ENCODE peak calls at places on chromosomes 3 and 15, in six cellular contexts. N is K562, M is GM12865, O is cardiac muscle cell, Z is astrocyte, U is AG09319. J is an unnamed sample.

GRCh38 chr15:67110958-67111864 is 45.8 kb downstream of the SMAD3 start:
- DNase-seq in Z (peak; percentile 41), O (no peak), M (peak; percentile 32), U (no peak), N (no peak), J (no peak)

GRCh38 chr15:50064674-50065073 is 54.4 kb downstream of the ATP8B4 start:
- DNase-seq in N (no peak), O (no peak), Z (no peak), M (no peak), U (no peak), J (no peak)

GRCh38 chr3:194745427-194746184 is 59.9 kb downstream of the FAM43A start:
- DNase-seq in N (no peak), U (no peak), O (no peak), M (no peak), Z (no peak), J (no peak)

GRCh38 chr15:41887893-41888292 is 6.0 kb downstream of the SPTBN5 start:
- DNase-seq in N (no peak), O (no peak), U (no peak), Z (no peak), M (no peak), J (no peak)

GRCh38 chr3:140626856-140627255 is 51.0 kb upstream of the TRIM42 start:
- DNase-seq in U (no peak), O (no peak), M (no peak), Z (no peak), N (no peak), J (no peak)

GRCh38 chr3:52182203-52182602 is 15.8 kb upstream of the ALAS1 start:
- DNase-seq in O (no peak), M (no peak), U (no peak), N (peak; percentile 50), Z (no peak), J (no peak)

GRCh38 chr15:100958326-100959065 is 39.3 kb downstream of the LRRK1 start:
- DNase-seq in M (peak; percentile 22), N (no peak), U (no peak), Z (peak; percentile 75), O (peak; percentile 65), J (no peak)

GRCh38 chr3:42517143-42517542 is 14.7 kb downstream of the VIPR1 start:
- DNase-seq in U (no peak), N (no peak), O (no peak), Z (no peak), M (no peak), J (no peak)

GRCh38 chr3:60323651-60324050 is 927.6 kb downstream of the FHIT start:
- DNase-seq in Z (no peak), U (no peak), O (no peak), N (no peak), M (no peak), J (no peak)

GRCh38 chr3:45055032-45055410 is 28.9 kb downstream of the CLEC3B start:
- DNase-seq in U (peak; percentile 43), O (no peak), N (no peak), Z (peak; percentile 84), M (no peak), J (peak; percentile 79)

GRCh38 chr3:17945018-17945798 is 202.8 kb upstream of the TBC1D5 start:
- DNase-seq in N (no peak), O (peak; percentile 32), Z (peak; percentile 14), M (no peak), U (no peak), J (no peak)

GRCh38 chr3:134426660-134427181 is 52.5 kb upstream of the AMOTL2 start:
- DNase-seq in N (no peak), U (peak; percentile 28), O (no peak), Z (peak; percentile 94), M (no peak), J (peak; percentile 16)

GRCh38 chr3:38354588-38355344 is 8.2 kb downstream of the XYLB start:
- DNase-seq in M (no peak), N (peak; percentile 34), Z (peak; percentile 43), O (no peak), U (no peak), J (peak; percentile 92)

GRCh38 chr3:128619146-128619890 is 31.3 kb downstream of the RPN1 start:
- DNase-seq in U (no peak), Z (peak; percentile 62), N (no peak), O (no peak), M (no peak), J (peak; percentile 79)

GRCh38 chr15:96336643-96337353 is 6.3 kb downstream of the NR2F2 start:
- DNase-seq in O (no peak), M (no peak), Z (peak; percentile 31), N (peak; percentile 48), U (no peak), J (peak; percentile 55)

GRCh38 chr15:22887157-22887951 is 48.9 kb downstream of the NIPA2 start:
- DNase-seq in U (no peak), M (no peak), O (no peak), Z (peak; percentile 73), N (peak; percentile 74), J (peak; percentile 69)

GRCh38 chr3:54557538-54558419 is 370.1 kb downstream of the LRTM1 start:
- DNase-seq in O (no peak), N (no peak), U (no peak), Z (peak; percentile 8), M (no peak), J (no peak)

GRCh38 chr3:99902091-99902490 is 84.4 kb downstream of the CMSS1 start:
- DNase-seq in U (no peak), N (no peak), Z (peak; percentile 75), M (no peak), O (no peak), J (no peak)

GRCh38 chr3:105495021-105495420 is 128.3 kb downstream of the ALCAM start:
- DNase-seq in M (no peak), O (peak; percentile 56), Z (peak; percentile 78), N (no peak), U (no peak), J (no peak)
- TF ChIP-seq CTCF in M (no peak), O (no peak), Z (no peak), N (no peak), U (no peak), J (no peak)

GRCh38 chr3:153293222-153293621 is 131.2 kb downstream of the RAP2B start:
- DNase-seq in M (no peak), N (no peak), Z (peak; percentile 58), U (peak; percentile 28), O (no peak), J (peak; percentile 81)

GRCh38 chr3:153289334-153289808 is 127.3 kb downstream of the RAP2B start:
- DNase-seq in U (no peak), O (peak; percentile 6), N (peak; percentile 80), Z (peak; percentile 38), M (no peak), J (no peak)

GRCh38 chr3:153291052-153291689 is 129.1 kb downstream of the RAP2B start:
- DNase-seq in O (peak; percentile 25), Z (no peak), U (no peak), N (peak; percentile 67), M (peak; percentile 21), J (peak; percentile 65)

GRCh38 chr3:153287017-153287416 is 125.0 kb downstream of the RAP2B start:
- DNase-seq in M (no peak), U (no peak), Z (no peak), O (no peak), N (no peak), J (no peak)

DNA sequence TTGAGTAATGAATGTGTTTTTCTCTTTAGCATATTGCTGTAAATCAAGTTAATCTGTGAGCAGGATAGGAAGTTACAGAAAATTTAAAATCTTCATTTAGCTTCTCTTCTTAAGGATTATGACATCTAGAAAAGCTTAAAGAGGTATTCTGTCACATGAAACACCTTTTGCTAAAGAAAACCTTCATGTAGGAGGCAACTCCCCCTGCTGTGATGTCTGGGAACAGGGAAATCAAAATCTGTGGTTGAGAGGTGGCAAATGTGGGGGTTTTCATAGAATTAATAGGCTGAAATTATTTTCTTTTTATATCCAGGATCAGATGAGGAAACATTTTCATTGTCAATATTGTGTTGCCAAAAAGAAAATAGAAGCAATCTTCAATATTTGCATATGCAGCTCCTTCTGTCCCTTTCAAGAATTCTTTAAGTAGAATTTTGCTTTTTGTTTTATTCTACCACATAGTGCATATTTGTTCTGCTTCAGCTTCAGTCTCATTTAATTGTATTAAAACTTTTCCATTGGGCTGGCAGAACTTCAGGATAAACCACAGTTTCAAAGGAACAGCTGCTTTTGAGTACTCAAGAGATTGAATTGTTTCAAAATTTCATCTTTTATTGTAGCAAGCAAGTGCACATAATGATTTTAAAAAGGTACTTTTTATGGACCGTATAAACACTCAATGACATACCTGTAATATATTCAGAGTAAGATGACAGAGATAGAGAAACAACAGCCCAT is 128.4 kb downstream of the RAP2B start:
- DNase-seq in N (peak; percentile 54), Z (no peak), M (no peak), O (no peak), U (no peak), J (peak; percentile 43)
- TF ChIP-seq CTCF in N (peak; percentile 39), Z (peak; percentile 23), M (no peak), O (peak; percentile 22), U (peak; percentile 23), J (peak; percentile 26)

DNA sequence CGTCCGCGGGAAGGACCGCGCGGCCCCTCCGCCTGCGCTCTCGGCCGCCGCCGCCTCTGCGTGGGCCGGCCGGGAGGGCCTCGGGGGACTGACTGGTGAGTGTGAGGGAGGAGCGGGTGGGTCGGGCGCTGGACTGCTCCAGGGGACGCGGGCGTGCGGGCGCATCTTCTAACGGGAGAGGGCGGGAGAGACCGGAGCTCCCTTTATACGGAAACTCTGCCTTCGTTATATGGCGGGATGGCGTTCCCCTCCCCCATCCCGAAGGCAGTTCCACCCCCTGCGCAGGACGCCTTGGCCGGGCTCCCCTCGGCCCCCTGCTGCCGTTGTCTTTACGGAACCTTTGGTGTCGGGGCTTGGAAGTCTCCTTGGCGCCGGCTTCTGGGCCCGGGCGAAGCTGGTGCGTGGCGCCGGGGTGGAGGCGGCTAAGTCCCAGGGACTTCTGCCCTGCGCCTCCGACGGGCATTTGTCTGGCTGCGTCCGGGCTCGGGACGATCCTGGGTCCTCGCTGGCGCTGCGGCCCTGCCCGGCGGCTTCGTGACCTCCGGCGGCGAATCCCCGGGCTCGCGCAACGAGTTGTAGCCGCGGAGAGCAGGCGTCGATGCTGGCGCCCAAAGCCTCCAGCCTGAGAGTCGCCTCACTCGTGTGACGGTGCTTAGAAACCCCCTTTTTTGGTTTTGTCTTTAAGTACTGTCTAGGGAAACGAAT is 518 bp downstream of the ZNF639 start:
- DNase-seq in M (peak; percentile 78), Z (peak; percentile 53), O (peak; percentile 75), U (no peak), N (peak; percentile 80), J (peak; percentile 61)
- TF ChIP-seq CTCF in M (no peak), Z (no peak), O (no peak), U (no peak), N (no peak), J (no peak)

GRCh38 chr3:56303508-56303907 is 164.8 kb downstream of the ERC2 start:
- DNase-seq in U (no peak), Z (peak; percentile 44), O (peak; percentile 91), N (peak; percentile 34), M (peak; percentile 79), J (peak; percentile 70)

GRCh38 chr3:56304069-56304468 is 164.2 kb downstream of the ERC2 start:
- DNase-seq in O (no peak), Z (no peak), U (no peak), M (no peak), N (no peak), J (no peak)

GRCh38 chr3:56297281-56297680 is 171.0 kb downstream of the ERC2 start:
- DNase-seq in N (no peak), M (no peak), Z (no peak), O (no peak), U (no peak), J (no peak)

DNA sequence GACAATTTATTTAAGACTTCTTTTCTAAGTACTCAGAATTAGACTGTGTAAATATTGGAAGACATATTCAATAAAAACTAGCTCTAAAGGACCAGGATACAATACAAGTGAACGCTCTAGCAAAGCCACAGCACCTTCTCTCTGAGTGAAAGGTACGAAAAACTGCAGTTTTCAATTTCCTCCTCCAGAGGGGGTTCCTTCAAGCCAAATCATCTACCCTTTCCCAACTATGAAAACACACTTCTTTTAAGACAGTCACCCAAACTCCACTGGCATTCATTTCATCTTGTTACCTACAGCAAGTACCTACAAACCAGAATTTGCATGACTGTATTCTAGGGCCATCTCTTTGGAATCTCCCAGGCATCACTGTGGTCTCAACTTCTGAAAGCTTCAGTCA is 165.8 kb downstream of the ERC2 start:
- DNase-seq in Z (no peak), U (no peak), N (peak; percentile 2), O (peak; percentile 46), M (no peak), J (peak; percentile 39)
- TF ChIP-seq CTCF in Z (no peak), U (no peak), N (peak; percentile 21), O (peak; percentile 51), M (peak; percentile 28), J (peak; percentile 24)